ENCODE peak calls at places on chromosomes 12 and 14, in eight cellular contexts. Y, C, D, N, R, J, G and A are unnamed samples.

GRCh38 chr12:109944975-109945374 is 44.9 kb downstream of the TCHP start:
- DNase-seq in C (no peak), N (no peak), G (no peak), R (no peak), D (no peak), Y (no peak), J (no peak), A (no peak)

GRCh38 chr14:100486025-100486828 is 101.0 kb downstream of the BEGAIN start:
- DNase-seq in C (peak; percentile 59), D (peak; percentile 48), N (peak; percentile 66), J (peak; percentile 93), G (no peak), R (peak; percentile 75), Y (peak; percentile 58), A (peak; percentile 55)

GRCh38 chr12:95634622-95635621 is 83.6 kb upstream of the USP44 start:
- DNase-seq in Y (no peak), J (no peak), D (no peak), N (no peak), G (no peak), C (no peak), R (peak; percentile 73), A (no peak)

GRCh38 chr12:131197490-131197889 is 243.8 kb downstream of the ADGRD1 start:
- DNase-seq in N (no peak), Y (no peak), D (no peak), C (no peak), G (no peak), J (no peak), R (no peak), A (no peak)

GRCh38 chr12:20415013-20415412 is 46.7 kb downstream of the PDE3A start:
- DNase-seq in G (no peak), N (no peak), C (no peak), Y (no peak), J (no peak), D (no peak), R (peak; percentile 18), A (no peak)

GRCh38 chr14:69049675-69050074 is 70.6 kb upstream of the ACTN1 start:
- DNase-seq in C (no peak), J (peak; percentile 85), Y (no peak), D (no peak), N (no peak), G (no peak), R (no peak), A (no peak)

GRCh38 chr12:70852416-70853150 is 68.0 kb downstream of the PTPRR start:
- DNase-seq in N (no peak), G (no peak), J (no peak), Y (no peak), D (no peak), C (no peak), R (no peak), A (no peak)

GRCh38 chr12:130017571-130018449 is 114.0 kb upstream of the TMEM132D start:
- DNase-seq in G (no peak), D (no peak), J (no peak), R (no peak), N (no peak), C (no peak), Y (no peak), A (no peak)

GRCh38 chr14:86796221-86797074 is 1196.5 kb downstream of the GALC start:
- DNase-seq in J (peak; percentile 64), N (no peak), Y (no peak), G (no peak), R (no peak), C (no peak), D (no peak), A (no peak)

GRCh38 chr12:20646239-20646827 is 48.8 kb upstream of the SLCO1C1 start:
- DNase-seq in D (peak; percentile 24), N (no peak), R (no peak), C (no peak), Y (no peak), G (no peak), J (peak; percentile 51), A (peak; percentile 7)

GRCh38 chr12:4282103-4282891 is 8.7 kb downstream of the CCND2 start:
- DNase-seq in R (no peak), J (no peak), N (no peak), C (no peak), G (no peak), Y (no peak), D (no peak), A (no peak)